ENCODE peak calls at places on chromosomes 6 and 20, in four cellular contexts. A is iPS-NIHi11; M is stimulated activated CD8-positive, alpha-beta memory T cell treated with anti-CD3 and anti-CD28 coated beads, Interleukin-4, amount 100 ng/mL, for 1 hour; Y is cardiac muscle cell. V is an unnamed sample.

GRCh38 chr6:5339757-5340156 is 78.4 kb downstream of the FARS2 start:
- DNase-seq in Y (no peak), M (no peak), A (no peak), V (no peak)

GRCh38 chr20:35451295-35451694 is 4.1 kb upstream of the CEP250 start:
- DNase-seq in A (no peak), M (no peak), Y (no peak), V (no peak)

GRCh38 chr6:43391448-43392031 is 22.1 kb upstream of the ZNF318 start:
- DNase-seq in A (no peak), M (no peak), Y (no peak), V (peak)

GRCh38 chr6:45703041-45703739 is 312.5 kb downstream of the CLIC5 start:
- DNase-seq in M (no peak), Y (no peak), A (no peak), V (no peak)

GRCh38 chr20:59122377-59122932 is 41.2 kb upstream of the ZNF831 start:
- DNase-seq in M (no peak), A (no peak), Y (no peak), V (no peak)

GRCh38 chr20:47768016-47768953 is 17.0 kb downstream of the SULF2 start:
- DNase-seq in M (no peak), A (no peak), Y (no peak), V (no peak)

GRCh38 chr6:72321741-72322140 is 300.1 kb upstream of the KCNQ5 start:
- DNase-seq in A (no peak), Y (no peak), M (no peak), V (no peak)

GRCh38 chr6:21946298-21946783 is 350.5 kb downstream of the PRL start:
- DNase-seq in Y (no peak), A (peak), M (no peak), V (no peak)

V was measured in activated T-helper 1 cell treated with Interleukin-2 at 50 U/mL for 16 hours.